ENCODE peak calls at places on chromosomes 5 and 9, in nine cellular contexts. F is Karpas-422, W is GM06990, U is GM23248, D is bronchial epithelial cell, R is heart left ventricle, P is IMR-90, S is cardiac muscle cell, G is PC-9. V is an unnamed sample.

GRCh38 chr9:106179181-106179580 is 484.8 kb downstream of the TMEM38B start:
- DNase-seq in F (no peak), W (no peak), U (no peak), D (no peak), R (no peak), P (no peak), S (no peak), G (no peak), V (no peak)

GRCh38 chr5:86596476-86596875 is 21.3 kb upstream of the COX7C start:
- DNase-seq in F (no peak), W (no peak), U (no peak), D (peak; percentile 21), R (no peak), P (no peak), S (no peak), G (no peak), V (no peak)

GRCh38 chr5:31317642-31318041 is 124.2 kb downstream of the CDH6 start:
- DNase-seq in F (no peak), W (peak; percentile 1), U (no peak), D (no peak), R (no peak), P (no peak), S (no peak), G (no peak), V (peak; percentile 58)

GRCh38 chr5:65926893-65927292 is 518 bp downstream of the ERBIN start:
- DNase-seq in F (peak; percentile 74), W (no peak), U (peak; percentile 54), D (peak; percentile 22), R (no peak), P (no peak), S (peak; percentile 47), G (no peak), V (peak; percentile 27)

GRCh38 chr5:98785244-98785643 is 11.8 kb downstream of the RGMB start:
- DNase-seq in F (no peak), W (no peak), U (no peak), D (no peak), R (no peak), P (no peak), S (no peak), G (no peak), V (no peak)

GRCh38 chr5:132274050-132274869 is 16.8 kb downstream of the PDLIM4 start:
- DNase-seq in F (no peak), W (no peak), U (no peak), D (no peak), R (no peak), P (no peak), S (no peak), G (no peak), V (peak; percentile 65)

GRCh38 chr5:103915081-103915480 is 352.5 kb upstream of the NUDT12 start:
- DNase-seq in F (no peak), W (no peak), U (no peak), D (no peak), R (no peak), P (no peak), S (no peak), G (no peak), V (no peak)

GRCh38 chr5:175124251-175124813 is 319.6 kb downstream of the DRD1 start:
- DNase-seq in F (no peak), W (no peak), U (no peak), D (no peak), R (no peak), P (no peak), S (no peak), G (no peak), V (no peak)

GRCh38 chr9:111066427-111066826 is 28.2 kb upstream of the LPAR1 start:
- DNase-seq in F (no peak), W (no peak), U (no peak), D (no peak), R (no peak), P (peak; percentile 26), S (no peak), G (no peak), V (no peak)

GRCh38 chr9:99391937-99392574 is 170.0 kb downstream of the SEC61B start:
- DNase-seq in F (no peak), W (no peak), U (no peak), D (no peak), R (no peak), P (no peak), S (no peak), G (no peak), V (no peak)

GRCh38 chr5:139543423-139543991 is 17.6 kb upstream of the UBE2D2 start:
- DNase-seq in F (peak; percentile 85), W (peak; percentile 87), U (peak; percentile 9), D (no peak), R (peak; percentile 87), P (peak; percentile 5), S (peak; percentile 67), G (no peak), V (peak; percentile 93)

GRCh38 chr5:125558466-125558865 is 812.0 kb upstream of the ZNF608 start:
- DNase-seq in F (no peak), W (no peak), U (no peak), D (peak; percentile 57), R (no peak), P (peak; percentile 33), S (peak; percentile 13), G (no peak), V (no peak)

GRCh38 chr5:71569748-71570509 is 17.2 kb upstream of the MCCC2 start:
- DNase-seq in F (no peak), W (no peak), U (no peak), D (no peak), R (no peak), P (no peak), S (no peak), G (no peak), V (no peak)

GRCh38 chr5:90548069-90548593 is 10.5 kb upstream of the ADGRV1 start:
- DNase-seq in F (no peak), W (no peak), U (no peak), D (peak; percentile 46), R (peak; percentile 45), P (no peak), S (peak; percentile 16), G (peak; percentile 52), V (no peak)

GRCh38 chr5:59212596-59212995 is 629.7 kb downstream of the RAB3C start:
- DNase-seq in F (no peak), W (no peak), U (no peak), D (peak; percentile 48), R (no peak), P (no peak), S (no peak), G (no peak), V (no peak)

GRCh38 chr5:137376127-137376526 is 123.0 kb downstream of the SPOCK1 start:
- DNase-seq in F (no peak), W (no peak), U (no peak), D (no peak), R (peak; percentile 79), P (no peak), S (peak; percentile 60), G (no peak), V (peak; percentile 29)

GRCh38 chr9:103942171-103942570 is 151.9 kb upstream of the SMC2 start:
- DNase-seq in F (no peak), W (no peak), U (no peak), D (no peak), R (no peak), P (no peak), S (no peak), G (no peak), V (no peak)

GRCh38 chr9:115167175-115167574 is 49.2 kb upstream of the TNC start:
- DNase-seq in F (no peak), W (no peak), U (peak; percentile 87), D (peak; percentile 88), R (no peak), P (peak; percentile 79), S (no peak), G (peak; percentile 54), V (no peak)

GRCh38 chr9:127076860-127077657 is 45.4 kb downstream of the ANGPTL2 start:
- DNase-seq in F (no peak), W (no peak), U (peak; percentile 14), D (no peak), R (no peak), P (peak; percentile 24), S (no peak), G (no peak), V (no peak)

GRCh38 chr5:154603011-154603410 is 125.0 kb upstream of the HAND1 start:
- DNase-seq in F (no peak), W (no peak), U (no peak), D (no peak), R (no peak), P (no peak), S (no peak), G (no peak), V (no peak)

GRCh38 chr9:26735160-26735559 is 157.4 kb downstream of the CAAP1 start:
- DNase-seq in F (no peak), W (no peak), U (no peak), D (no peak), R (no peak), P (no peak), S (no peak), G (no peak), V (no peak)

GRCh38 chr5:79878721-79879336 is 112.2 kb downstream of the MTX3 start:
- DNase-seq in F (peak; percentile 79), W (no peak), U (peak; percentile 26), D (no peak), R (no peak), P (no peak), S (peak; percentile 9), G (peak; percentile 12), V (peak; percentile 75)

GRCh38 chr9:137588891-137589290 is 1.4 kb downstream of the ZMYND19 start:
- DNase-seq in F (no peak), W (no peak), U (peak; percentile 47), D (no peak), R (no peak), P (no peak), S (no peak), G (no peak), V (no peak)
- H3K4me3 ChIP-seq in F (peak overlapping the region; percentile 97), W (peak overlapping the region; percentile 81), U (peak overlapping the region; percentile 75), D (no peak overlapping the region), R (peak overlapping the region; percentile 69), P (no peak overlapping the region), S (no peak overlapping the region), G (peak overlapping the region; percentile 91), V (peak overlapping the region; percentile 75)

GRCh38 chr5:123089971-123090640 is 1.1 kb downstream of the PRDM6 start:
- DNase-seq in F (no peak), W (no peak), U (peak; percentile 70), D (no peak), R (no peak), P (peak; percentile 27), S (peak; percentile 64), G (no peak), V (peak; percentile 81)
- H3K27me3 ChIP-seq in F (no peaks in the 10 kb centered on the region), W (peaks cover 11% of the 10 kb centered on the region), U (peaks cover 32% of the 10 kb centered on the region), D (peaks cover 77% of the 10 kb centered on the region), R (peaks cover 92% of the 10 kb centered on the region), P (peaks cover 61% of the 10 kb centered on the region), S (peaks cover 100% of the 10 kb centered on the region), G (no peaks in the 10 kb centered on the region), V (peaks cover 99% of the 10 kb centered on the region)

DNA sequence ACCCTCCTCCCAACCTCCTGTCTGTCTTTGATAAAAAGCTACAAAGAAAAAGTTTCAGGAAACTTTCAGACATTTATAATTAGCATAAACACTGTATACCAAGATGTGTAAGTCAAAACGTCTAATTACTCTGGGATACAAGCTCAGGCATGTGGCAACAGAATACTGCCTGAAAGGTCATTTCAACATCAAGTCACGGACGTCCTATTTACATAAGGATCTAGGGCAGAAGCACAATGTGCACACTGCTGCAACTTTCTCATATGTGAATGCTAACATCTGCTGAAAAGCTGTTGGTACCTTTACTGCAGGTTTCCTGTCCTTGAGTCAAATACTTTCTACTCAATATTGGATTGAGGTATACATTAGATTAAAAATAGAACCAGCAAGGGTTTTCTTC is 36.9 kb downstream of the ELL2 start:
- DNase-seq in F (no peak), W (peak; percentile 51), U (no peak), D (peak; percentile 96), R (no peak), P (peak; percentile 60), S (no peak), G (no peak), V (no peak)
- H3K36me3 ChIP-seq in F (no peaks in the 10 kb centered on the region), W (peaks cover 9% of the 10 kb centered on the region), U (peaks cover 61% of the 10 kb centered on the region), D (peaks cover 11% of the 10 kb centered on the region), R (no peaks in the 10 kb centered on the region), P (peaks cover 25% of the 10 kb centered on the region), S (no peaks in the 10 kb centered on the region), G (no peaks in the 10 kb centered on the region), V (no peaks in the 10 kb centered on the region)

GRCh38 chr9:79581388-79581787 is 9.6 kb downstream of the TLE4 start:
- DNase-seq in F (no peak), W (no peak), U (peak; percentile 23), D (peak; percentile 50), R (no peak), P (peak; percentile 75), S (no peak), G (no peak), V (no peak)
- H3K4me3 ChIP-seq in F (no peak overlapping the region), W (no peak overlapping the region), U (peak overlapping the region; percentile 60), D (no peak overlapping the region), R (no peak overlapping the region), P (no peak overlapping the region), S (no peak overlapping the region), G (no peak overlapping the region), V (no peak overlapping the region)

V was measured in H7.